ENCODE peak calls at places on chromosomes 4 and X, in four cellular contexts. P is H7, J is cardiac muscle cell, C is hepatocyte. A is an unnamed sample.

GRCh38 chr4:94653984-94654609 is 103.7 kb upstream of the BMPR1B start:
- DNase-seq in P (no peak), J (no peak), C (no peak), A (peak)

GRCh38 chr4:48173055-48173991 is 39.3 kb upstream of the TXK start:
- DNase-seq in P (no peak), J (peak), C (peak), A (peak)

GRCh38 chrX:113384628-113385027 is 544.0 kb upstream of the AMOT start:
- DNase-seq in P (no peak), J (peak), C (peak), A (no peak)

GRCh38 chrX:116281106-116281505 is 110.6 kb downstream of the AGTR2 start:
- DNase-seq in P (no peak), J (no peak), C (no peak), A (peak)

GRCh38 chrX:107674480-107675364 is 46.4 kb downstream of the PRPS1 start:
- DNase-seq in P (peak), J (peak), C (peak), A (no peak)

GRCh38 chr4:123430031-123430430 is 33.4 kb downstream of the SPRY1 start:
- DNase-seq in P (no peak), J (no peak), C (no peak), A (no peak)

GRCh38 chrX:42450228-42450627 is 327.7 kb downstream of the PPP1R2C start:
- DNase-seq in P (no peak), J (no peak), C (no peak), A (no peak)

GRCh38 chrX:154732421-154733071 is 18.3 kb downstream of the GAB3 start:
- DNase-seq in P (no peak), J (peak), C (no peak), A (peak)

GRCh38 chr4:19944806-19945205 is 306.9 kb upstream of the SLIT2 start:
- DNase-seq in P (peak), J (no peak), C (no peak), A (peak)

GRCh38 chrX:10617964-10618342 is 2.4 kb downstream of the MID1 start:
- DNase-seq in P (no peak), J (no peak), C (no peak), A (no peak)
- H3K4me3 ChIP-seq in P (peak), J (peak), C (no peak), A (no peak)

GRCh38 chr4:110610620-110610939 is 12.3 kb downstream of the PITX2 start:
- DNase-seq in P (peak), J (no peak), C (no peak), A (peak)
- H3K4me3 ChIP-seq in P (no peak), J (no peak), C (no peak), A (no peak)

DNA sequence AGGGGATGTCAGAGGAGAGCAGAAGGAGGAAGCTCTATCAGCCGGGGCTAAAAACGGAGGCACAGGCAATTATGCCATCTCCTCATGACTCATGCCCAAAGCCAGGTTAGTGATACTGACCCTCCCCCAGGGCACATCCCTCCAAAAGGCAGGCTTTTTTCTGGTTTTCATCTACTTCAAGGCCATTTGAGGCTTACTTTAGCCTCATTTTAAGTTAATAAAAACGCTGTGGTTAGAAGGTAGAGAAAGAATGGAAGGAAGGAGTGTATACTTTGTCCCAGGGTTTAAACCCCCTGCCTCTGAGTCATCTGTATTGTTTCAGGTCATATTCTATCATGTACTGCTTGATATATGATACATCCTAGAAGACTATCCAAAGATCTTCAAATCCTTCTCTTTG is 89.7 kb upstream of the NDP start:
- DNase-seq in P (no peak), J (no peak), C (no peak), A (no peak)
- H3K4me3 ChIP-seq in P (no peak), J (no peak), C (no peak), A (no peak)

DNA sequence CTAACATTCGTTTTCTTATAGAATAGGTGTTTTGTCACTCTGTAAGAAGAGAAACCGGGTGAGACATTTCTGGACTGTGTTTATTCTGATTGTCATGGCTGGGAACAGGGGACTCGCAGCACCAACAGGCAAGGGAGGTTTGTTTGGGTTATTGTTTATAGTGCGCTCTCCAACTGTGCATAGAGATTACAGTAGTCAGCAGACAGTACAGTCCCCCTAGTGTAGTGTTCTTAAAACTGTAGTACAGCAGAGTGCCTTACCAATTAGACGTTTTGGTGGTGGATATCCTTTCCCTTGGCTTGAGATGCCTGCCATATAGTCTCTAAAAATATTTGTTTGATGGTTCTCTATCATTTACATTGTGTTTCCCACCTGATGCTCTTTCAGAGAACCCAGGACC is 782 bp upstream of the RNF150 start:
- DNase-seq in P (no peak), J (no peak), C (peak), A (no peak)
- H3K4me3 ChIP-seq in P (no peak), J (no peak), C (no peak), A (no peak)

DNA sequence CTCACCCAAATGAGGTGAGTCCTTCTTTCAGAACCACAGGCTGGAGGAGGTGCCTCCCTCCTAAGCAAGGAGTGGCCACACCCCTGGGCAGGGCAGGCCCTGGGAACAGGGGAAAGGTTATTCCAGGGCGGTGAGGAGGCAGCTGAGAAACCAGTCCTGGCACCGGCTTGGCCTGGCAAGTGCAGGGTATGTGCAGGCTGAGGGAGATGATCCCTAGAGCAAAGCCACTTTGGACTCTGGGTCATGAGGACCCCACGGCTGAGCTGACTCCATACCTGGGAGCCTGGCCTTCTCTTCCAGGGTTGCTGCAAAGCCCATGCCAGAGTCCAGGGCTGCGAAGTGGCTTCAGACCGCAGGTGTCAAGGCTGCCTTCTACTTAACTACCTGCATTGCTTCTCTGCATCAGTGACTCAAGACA is 49.5 kb upstream of the HELT start:
- DNase-seq in P (peak), J (no peak), C (peak), A (no peak)
- H3K4me3 ChIP-seq in P (no peak), J (no peak), C (no peak), A (no peak)